ENCODE peak calls at places on chromosome 19, in six cellular contexts. Z is NB4, N is Peyer's patch, P is fibroblast of lung, K is cardiac muscle cell, W is WERI-Rb-1. R is an unnamed sample.

GRCh38 chr19:898663-899062 is 5.4 kb downstream of the RNU6-9 start:
- DNase-seq in Z (no peak), P (no peak), N (peak), K (no peak), W (no peak), R (no peak)

GRCh38 chr19:1855828-1856255 is 7.5 kb downstream of the KLF16 start:
- DNase-seq in Z (peak), K (no peak), N (no peak), P (no peak), W (no peak), R (no peak)

GRCh38 chr19:13195678-13196077 is 45.5 kb downstream of the IER2 start:
- DNase-seq in Z (peak), N (peak), K (no peak), P (no peak), W (peak), R (no peak)

GRCh38 chr19:47461876-47462275 is 9.8 kb downstream of the SLC8A2 start:
- DNase-seq in W (no peak), P (no peak), N (no peak), Z (no peak), K (no peak), R (no peak)

GRCh38 chr19:47316513-47316912 is 6.9 kb downstream of the C5AR1 start:
- DNase-seq in P (no peak), Z (no peak), W (no peak), K (no peak), N (no peak), R (no peak)

GRCh38 chr19:45508931-45509691 is 1.8 kb downstream of the VASP start:
- DNase-seq in Z (peak), K (peak), W (peak), P (peak), N (peak), R (peak)

GRCh38 chr19:28990522-28990921 is 222.4 kb downstream of the UQCRFS1 start:
- DNase-seq in Z (no peak), P (no peak), W (no peak), K (no peak), N (no peak), R (no peak)

GRCh38 chr19:4036576-4037300 is 29.2 kb downstream of the PIAS4 start:
- DNase-seq in P (no peak), N (no peak), W (no peak), Z (no peak), K (no peak), R (no peak)

GRCh38 chr19:16988661-16989060 is 37.9 kb downstream of the CPAMD8 start:
- DNase-seq in Z (no peak), W (no peak), K (no peak), N (no peak), P (no peak), R (no peak)

GRCh38 chr19:45049073-45049736 is 10.4 kb downstream of the CLASRP start:
- DNase-seq in Z (no peak), K (no peak), N (no peak), P (no peak), W (no peak), R (no peak)

GRCh38 chr19:43534811-43535761 is 2.1 kb downstream of the ZNF575 start:
- DNase-seq in Z (peak), N (peak), W (peak), K (peak), P (peak), R (peak)

GRCh38 chr19:7611541-7612279 is 16.0 kb downstream of the CAMSAP3 start:
- DNase-seq in P (no peak), N (no peak), W (no peak), K (no peak), Z (no peak), R (no peak)

GRCh38 chr19:290539-291521 is at the start of gene PLPP2:
- DNase-seq in Z (no peak), K (peak), W (no peak), N (no peak), P (peak), R (peak)

GRCh38 chr19:55418185-55418584 is 10.6 kb upstream of the UBE2S start:
- DNase-seq in K (peak), W (peak), P (peak), Z (peak), N (peak), R (peak)

GRCh38 chr19:7973883-7974282 is 30.4 kb upstream of the TIMM44 start:
- DNase-seq in K (no peak), W (no peak), Z (no peak), P (no peak), N (no peak), R (no peak)

GRCh38 chr19:4988770-4989251 is 19.9 kb downstream of the KDM4B start:
- DNase-seq in P (peak), K (peak), Z (no peak), N (no peak), W (peak), R (peak)

GRCh38 chr19:16754207-16754806 is 34.7 kb downstream of the NWD1 start:
- DNase-seq in W (no peak), K (no peak), N (no peak), P (no peak), Z (no peak), R (no peak)

GRCh38 chr19:8611890-8612806 is 1.6 kb upstream of the ADAMTS10 start:
- DNase-seq in Z (peak), K (peak), W (no peak), P (peak), N (no peak), R (peak)

GRCh38 chr19:47124937-47125668 is 5.5 kb upstream of the SAE1 start:
- DNase-seq in K (peak), N (no peak), Z (peak), W (peak), P (peak), R (peak)

GRCh38 chr19:1690570-1691307 is 38.3 kb upstream of the TCF3 start:
- DNase-seq in W (peak), P (no peak), N (no peak), K (peak), Z (peak), R (peak)

GRCh38 chr19:43594710-43595604 is 977 bp downstream of the IRGQ start:
- DNase-seq in N (peak), Z (peak), K (peak), P (peak), W (peak), R (peak)

GRCh38 chr19:43699506-43700367 is 16.1 kb upstream of the IRGC start:
- DNase-seq in W (peak), P (peak), N (no peak), Z (no peak), K (peak), R (peak)

GRCh38 chr19:44071824-44072542 is at the start of gene ZNF284:
- DNase-seq in P (peak), W (peak), K (peak), N (peak), Z (peak), R (peak)

GRCh38 chr19:13127811-13128575 is 9.9 kb downstream of the NACC1 start:
- DNase-seq in Z (no peak), W (no peak), N (no peak), P (no peak), K (no peak), R (no peak)

GRCh38 chr19:49216076-49216475 is 58.5 kb downstream of the TRPM4 start:
- DNase-seq in P (no peak), Z (no peak), W (no peak), N (no peak), K (no peak), R (peak)

GRCh38 chr19:37905936-37906867 is at the start of gene WDR87:
- DNase-seq in N (peak), W (peak), K (peak), P (no peak), Z (peak), R (peak)

GRCh38 chr19:54232552-54232934 is 9.7 kb upstream of the LILRB3 start:
- DNase-seq in N (no peak), W (no peak), P (no peak), K (no peak), Z (no peak), R (no peak)

GRCh38 chr19:48644839-48645651 is 942 bp downstream of the CA11 start:
- DNase-seq in W (peak), Z (peak), N (peak), P (peak), K (peak), R (peak)

GRCh38 chr19:55676384-55676783 is 1.4 kb downstream of the EPN1 start:
- DNase-seq in P (no peak), Z (no peak), W (no peak), N (no peak), K (peak), R (peak)

GRCh38 chr19:48964205-48965032 is 690 bp upstream of the FTL start:
- DNase-seq in P (peak), Z (no peak), N (no peak), W (no peak), K (peak), R (peak)

GRCh38 chr19:48844472-48844871 is 8.2 kb upstream of the HSD17B14 start:
- DNase-seq in N (no peak), W (no peak), K (peak), Z (peak), P (peak), R (peak)

GRCh38 chr19:49497047-49497789 is 984 bp downstream of the RPS11 start:
- DNase-seq in Z (peak), P (peak), N (peak), W (peak), K (peak), R (peak)

GRCh38 chr19:17406039-17406886 is 833 bp upstream of the BST2 start:
- DNase-seq in P (no peak), N (peak), W (no peak), K (peak), Z (peak), R (peak)

GRCh38 chr19:41868120-41868988 is 8.3 kb downstream of the RPS19 start:
- DNase-seq in W (no peak), K (no peak), Z (no peak), P (no peak), N (no peak), R (no peak)

GRCh38 chr19:16915135-16915534 is 26.3 kb downstream of the F2RL3 start:
- DNase-seq in W (no peak), N (no peak), K (no peak), P (no peak), Z (no peak), R (no peak)

GRCh38 chr19:28917661-28918060 is 295.3 kb downstream of the UQCRFS1 start:
- DNase-seq in N (no peak), Z (no peak), P (no peak), W (no peak), K (no peak), R (no peak)

GRCh38 chr19:49441210-49441959 is at the start of gene SLC17A7:
- DNase-seq in P (no peak), Z (no peak), W (peak), K (no peak), N (no peak), R (no peak)

GRCh38 chr19:44657211-44657921 is 13.7 kb downstream of the PVR start:
- DNase-seq in W (peak), K (peak), Z (peak), P (peak), N (peak), R (peak)

GRCh38 chr19:12946092-12946845 is 607 bp downstream of the RAD23A start:
- DNase-seq in W (peak), Z (peak), K (peak), P (peak), N (no peak), R (peak)

GRCh38 chr19:18420931-18421330 is 1.7 kb downstream of the SSBP4 start:
- DNase-seq in W (no peak), N (no peak), K (no peak), Z (no peak), P (no peak), R (no peak)
- H3K4me3 ChIP-seq in W (no peak), N (no peak), K (no peak), Z (no peak), P (peak), R (peak)

GRCh38 chr19:58181902-58182576 is 822 bp upstream of the ZNF274 start:
- DNase-seq in K (peak), P (peak), N (peak), Z (peak), W (peak), R (peak)
- TF ChIP-seq CTCF in K (peak), P (peak), N (peak), Z (peak), W (peak), R (peak)

DNA sequence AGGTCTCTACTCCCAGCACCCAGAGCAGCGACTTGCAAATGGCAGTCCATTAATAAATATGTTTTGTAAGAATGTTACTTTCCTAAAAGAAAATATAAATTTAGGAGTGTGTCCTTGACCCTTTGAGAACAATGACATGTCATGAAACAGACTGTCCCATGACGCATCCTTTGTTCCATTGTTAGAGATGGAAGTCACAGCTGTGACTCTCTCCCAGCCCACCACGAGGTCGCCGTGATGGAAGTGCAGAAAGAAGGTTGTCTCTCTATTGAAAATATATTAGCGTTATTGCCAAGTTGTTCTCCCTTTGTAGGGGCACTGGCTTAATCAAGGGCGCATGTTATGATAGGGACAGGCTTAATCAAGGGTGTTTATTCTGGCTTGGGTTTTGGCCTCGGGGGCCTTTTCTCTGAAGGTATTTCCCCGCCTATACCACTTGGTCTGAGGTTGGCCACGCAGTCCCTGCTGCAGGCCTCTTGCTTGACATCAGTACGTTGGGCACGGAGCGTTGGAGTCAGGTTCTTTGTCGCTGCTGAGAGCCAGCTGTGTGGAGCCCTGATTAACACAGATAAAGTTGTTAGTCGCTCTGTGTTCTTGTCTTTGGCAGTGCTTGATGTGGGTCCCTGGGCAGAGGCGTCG is 126.7 kb upstream of the ZNF536 start:
- DNase-seq in W (no peak), P (no peak), N (no peak), K (no peak), Z (no peak), R (no peak)
- H3K4me3 ChIP-seq in W (no peak), P (no peak), N (no peak), K (no peak), Z (no peak), R (no peak)

GRCh38 chr19:6021878-6022569 is 44.1 kb upstream of the RANBP3 start:
- DNase-seq in N (peak), K (peak), Z (peak), W (peak), P (peak), R (peak)

GRCh38 chr19:6023085-6023682 is 45.2 kb upstream of the RANBP3 start:
- DNase-seq in W (no peak), P (peak), Z (peak), N (no peak), K (peak), R (peak)

GRCh38 chr19:6023936-6024335 is 46.0 kb upstream of the RANBP3 start:
- DNase-seq in Z (no peak), K (no peak), W (no peak), N (no peak), P (no peak), R (no peak)

GRCh38 chr19:6020972-6021805 is 43.2 kb upstream of the RANBP3 start:
- DNase-seq in W (no peak), K (no peak), Z (no peak), N (no peak), P (no peak), R (no peak)

DNA sequence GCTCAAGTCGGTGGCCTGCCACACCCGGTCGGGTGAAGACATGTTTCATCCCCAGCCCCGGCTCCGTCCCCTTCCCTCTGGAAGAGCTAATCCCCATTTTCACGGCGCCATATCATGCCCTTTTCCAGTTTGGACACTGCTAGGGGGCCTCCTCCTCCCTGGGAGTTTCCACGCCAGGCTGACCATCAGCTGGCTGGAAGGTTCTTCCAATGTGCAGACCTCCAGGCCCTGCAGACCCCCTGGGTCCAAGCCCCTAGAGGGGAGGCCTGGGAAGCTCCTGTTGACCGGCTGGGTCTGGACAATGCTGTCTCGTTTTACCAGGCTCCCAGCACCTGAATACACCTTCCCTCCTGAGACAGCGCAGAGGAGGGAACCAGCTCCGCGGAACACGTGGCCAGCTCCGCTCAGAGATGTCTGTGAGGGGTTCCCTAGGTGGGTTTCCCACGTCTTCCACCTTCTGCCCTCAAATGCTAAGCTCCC is 44.7 kb upstream of the RANBP3 start:
- DNase-seq in W (no peak), Z (no peak), P (no peak), K (no peak), N (no peak), R (no peak)
- TF ChIP-seq CTCF in W (no peak), Z (no peak), P (no peak), K (no peak), N (no peak), R (no peak)

GRCh38 chr19:40280608-40281221 is 4.4 kb downstream of the AKT2 start:
- DNase-seq in Z (no peak), W (no peak), K (no peak), N (no peak), P (no peak), R (no peak)
- H3K4me3 ChIP-seq in Z (no peak), W (no peak), K (no peak), N (peak), P (no peak), R (no peak)

DNA sequence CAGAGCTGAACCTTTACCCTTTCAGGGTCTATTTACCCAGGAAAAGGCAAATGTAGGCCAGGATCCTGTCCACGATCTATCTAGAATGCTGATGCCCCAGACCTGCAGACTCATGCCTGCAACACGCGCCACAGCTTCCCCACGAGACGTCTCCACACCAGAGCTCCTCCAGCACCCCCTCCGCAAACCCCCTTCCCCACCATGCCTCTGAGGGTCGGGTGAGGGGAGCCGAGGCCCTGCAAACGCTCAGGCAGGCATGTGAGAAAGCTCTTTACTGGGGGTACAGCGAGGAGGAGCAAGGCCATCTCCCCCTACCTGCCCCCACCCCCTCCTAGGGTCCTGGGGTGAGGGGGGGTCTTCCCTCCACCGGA is 8.9 kb downstream of the DYRK1B start:
- DNase-seq in P (no peak), K (no peak), W (no peak), Z (no peak), N (no peak), R (no peak)
- TF ChIP-seq CTCF in P (no peak), K (no peak), W (no peak), Z (no peak), N (no peak), R (no peak)

DNA sequence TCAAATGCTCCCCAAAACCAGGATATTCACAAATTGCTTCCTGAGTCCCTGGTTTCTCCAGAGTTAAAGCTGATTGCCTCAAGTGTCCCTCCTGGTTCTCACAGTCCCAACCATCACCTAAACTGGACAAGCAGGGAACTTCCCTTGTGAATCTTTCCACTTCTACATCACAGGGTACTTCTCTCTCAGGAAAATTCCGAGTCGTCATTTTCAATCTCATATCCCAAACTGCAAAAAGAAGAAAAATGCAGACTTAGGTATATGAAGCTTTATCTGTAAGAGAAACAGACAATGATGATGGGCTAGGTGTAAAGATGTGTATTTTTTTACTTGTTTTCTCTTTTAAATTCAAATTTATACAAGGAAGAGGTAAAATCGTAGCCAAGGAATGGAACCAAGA is 21.3 kb downstream of the ZNF329 start:
- DNase-seq in N (no peak), W (no peak), P (no peak), Z (no peak), K (no peak), R (no peak)
- H3K4me3 ChIP-seq in N (no peak), W (no peak), P (no peak), Z (no peak), K (no peak), R (no peak)

GRCh38 chr19:35612559-35613321 is at the start of gene HAUS5:
- DNase-seq in W (peak), K (peak), Z (peak), N (peak), P (peak), R (peak)
- TF ChIP-seq CTCF in W (peak), K (no peak), Z (no peak), N (peak), P (no peak), R (no peak)

DNA sequence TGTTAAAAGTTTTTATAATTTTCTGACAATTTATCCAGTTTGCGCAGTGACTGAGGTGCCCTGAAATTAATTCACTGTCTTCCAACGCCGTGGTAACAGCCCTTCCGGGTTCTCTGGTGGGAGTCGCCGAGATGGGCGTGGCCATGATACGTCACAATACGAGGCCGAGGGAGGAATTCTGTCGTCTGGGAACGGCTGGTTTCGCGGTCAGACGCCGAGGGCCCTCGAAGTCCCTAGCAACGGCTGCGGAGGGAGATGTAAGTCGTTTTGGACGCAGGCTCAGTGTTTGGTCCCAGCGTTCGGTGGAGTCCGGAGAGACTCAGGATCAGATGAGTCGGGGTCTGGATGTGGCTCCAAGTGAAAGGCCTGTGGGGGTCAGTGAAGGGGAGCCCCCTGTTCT is 21.7 kb downstream of the ZNF613 start:
- DNase-seq in Z (no peak), N (no peak), P (peak), W (peak), K (peak), R (peak)
- H3K4me3 ChIP-seq in Z (no peak), N (no peak), P (peak), W (peak), K (no peak), R (peak)

R was measured in choroid plexus epithelial cell.